ENCODE peak calls at places on chromosomes 3 and 15, in four cellular contexts. One of them, this sample, is unnamed.

GRCh38 chr15:80504931-80505330 is 100.7 kb downstream of the ARNT2 start:
- DNase-seq in cardiac muscle cell: no peak
- DNase-seq in GM12864: no peak
- DNase-seq in BJ: no peak
- DNase-seq in this sample: no peak

GRCh38 chr3:176661432-176661964 is 535.8 kb downstream of the TBL1XR1 start:
- DNase-seq in cardiac muscle cell: no peak
- DNase-seq in GM12864: no peak
- DNase-seq in BJ: no peak
- DNase-seq in this sample: no peak

GRCh38 chr3:43620953-43621405 is 832 bp downstream of the ANO10 start:
- DNase-seq in cardiac muscle cell: no peak
- DNase-seq in GM12864: no peak
- DNase-seq in BJ: no peak
- DNase-seq in this sample: no peak

GRCh38 chr3:62942761-62943160 is 67.5 kb upstream of the CADPS start:
- DNase-seq in cardiac muscle cell: no peak
- DNase-seq in GM12864: no peak
- DNase-seq in BJ: no peak
- DNase-seq in this sample: no peak

GRCh38 chr3:36909666-36910065 is 35.2 kb downstream of the TRANK1 start:
- DNase-seq in cardiac muscle cell: no peak
- DNase-seq in GM12864: no peak
- DNase-seq in BJ: no peak
- DNase-seq in this sample: no peak

GRCh38 chr3:5226783-5227182 is 39.3 kb downstream of the EDEM1 start:
- DNase-seq in cardiac muscle cell: peak
- DNase-seq in GM12864: no peak
- DNase-seq in BJ: no peak
- DNase-seq in this sample: no peak

GRCh38 chr3:59392116-59392515 is 342.3 kb upstream of the CFAP20DC start:
- DNase-seq in cardiac muscle cell: no peak
- DNase-seq in GM12864: no peak
- DNase-seq in BJ: no peak
- DNase-seq in this sample: no peak

GRCh38 chr15:75131269-75131643 is 70.4 kb upstream of the C15orf39 start:
- DNase-seq in cardiac muscle cell: no peak
- DNase-seq in GM12864: no peak
- DNase-seq in BJ: no peak
- DNase-seq in this sample: no peak

GRCh38 chr3:183300996-183301562 is 48.0 kb downstream of the B3GNT5 start:
- DNase-seq in cardiac muscle cell: no peak
- DNase-seq in GM12864: no peak
- DNase-seq in BJ: no peak
- DNase-seq in this sample: no peak

GRCh38 chr3:186598108-186598784 is 14.6 kb upstream of the AHSG start:
- DNase-seq in cardiac muscle cell: peak
- DNase-seq in GM12864: no peak
- DNase-seq in BJ: no peak
- DNase-seq in this sample: no peak

GRCh38 chr3:181250714-181251113 is 261.2 kb upstream of the DNAJC19 start:
- DNase-seq in cardiac muscle cell: peak
- DNase-seq in GM12864: no peak
- DNase-seq in BJ: no peak
- DNase-seq in this sample: no peak

GRCh38 chr15:35168464-35168863 is 83.4 kb upstream of the NANOGP8 start:
- DNase-seq in cardiac muscle cell: no peak
- DNase-seq in GM12864: no peak
- DNase-seq in BJ: peak
- DNase-seq in this sample: no peak

GRCh38 chr3:55978953-55979352 is 489.3 kb downstream of the ERC2 start:
- DNase-seq in cardiac muscle cell: no peak
- DNase-seq in GM12864: no peak
- DNase-seq in BJ: no peak
- DNase-seq in this sample: no peak

GRCh38 chr3:115825046-115825445 is 201.7 kb downstream of the GAP43 start:
- DNase-seq in cardiac muscle cell: no peak
- DNase-seq in GM12864: no peak
- DNase-seq in BJ: no peak
- DNase-seq in this sample: no peak

GRCh38 chr15:70358011-70358819 is 260.5 kb upstream of the TLE3 start:
- DNase-seq in cardiac muscle cell: no peak
- DNase-seq in GM12864: no peak
- DNase-seq in BJ: no peak
- DNase-seq in this sample: no peak

GRCh38 chr3:138241061-138241460 is 54.0 kb downstream of the ARMC8 start:
- DNase-seq in cardiac muscle cell: no peak
- DNase-seq in GM12864: no peak
- DNase-seq in BJ: peak
- DNase-seq in this sample: no peak

GRCh38 chr3:169658311-169658931 is 5.1 kb downstream of the MECOM start:
- DNase-seq in cardiac muscle cell: peak
- DNase-seq in GM12864: no peak
- DNase-seq in BJ: no peak
- DNase-seq in this sample: no peak

GRCh38 chr3:43872901-43873300 is 182.2 kb downstream of the ABHD5 start:
- DNase-seq in cardiac muscle cell: no peak
- DNase-seq in GM12864: no peak
- DNase-seq in BJ: no peak
- DNase-seq in this sample: no peak

GRCh38 chr3:39124876-39125836 is 17.7 kb downstream of the TTC21A start:
- DNase-seq in cardiac muscle cell: no peak
- DNase-seq in GM12864: no peak
- DNase-seq in BJ: no peak
- DNase-seq in this sample: no peak

GRCh38 chr3:19149388-19149787 is 1.1 kb downstream of the KCNH8 start:
- DNase-seq in cardiac muscle cell: peak
- DNase-seq in GM12864: no peak
- DNase-seq in BJ: no peak
- DNase-seq in this sample: no peak

DNA sequence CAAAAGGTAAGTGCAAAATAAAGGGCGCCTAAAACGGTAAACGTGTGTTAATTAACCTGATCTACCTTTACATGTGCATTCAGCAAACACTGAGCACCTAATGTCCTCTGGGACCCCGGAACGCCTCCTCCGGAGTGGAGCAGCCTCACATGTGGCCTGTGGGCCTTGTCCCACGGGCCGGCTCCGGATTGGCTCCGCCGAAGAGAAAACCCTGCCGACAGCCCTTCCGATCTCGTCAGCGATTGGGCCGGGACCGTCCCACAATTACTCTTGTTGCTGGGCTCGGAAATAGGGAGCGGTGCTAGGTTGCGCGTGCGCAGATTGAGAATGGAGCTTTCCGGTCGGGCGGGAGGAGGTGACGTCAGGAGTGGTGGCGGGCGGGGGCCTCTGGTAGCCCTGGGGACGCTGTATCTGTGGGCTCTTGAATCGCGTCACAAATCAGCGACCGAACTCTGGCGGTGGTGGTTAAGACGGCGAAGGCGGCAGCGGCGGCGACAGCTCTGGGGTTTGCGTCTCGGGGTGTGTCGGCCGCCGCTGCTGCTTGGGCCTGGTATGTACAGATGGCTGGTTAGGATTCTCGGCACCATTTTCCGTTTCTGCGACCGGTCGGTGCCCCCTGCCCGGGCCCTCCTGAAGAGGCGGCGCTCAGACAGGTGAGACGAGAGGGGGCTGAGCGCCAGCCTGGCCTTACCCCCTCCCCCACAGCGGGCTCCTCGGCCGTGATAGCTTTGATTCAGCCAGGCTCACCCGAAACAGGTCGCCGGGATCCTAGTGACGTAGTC is at the start of gene SENP2:
- DNase-seq in cardiac muscle cell: peak
- DNase-seq in GM12864: peak
- DNase-seq in BJ: peak
- DNase-seq in this sample: peak
- TF ChIP-seq CTCF in cardiac muscle cell: no peak
- TF ChIP-seq CTCF in GM12864: no peak
- TF ChIP-seq CTCF in BJ: no peak
- TF ChIP-seq CTCF in this sample: no peak

GRCh38 chr3:121989943-121990342 is 32.1 kb downstream of the ILDR1 start:
- DNase-seq in cardiac muscle cell: peak
- DNase-seq in GM12864: no peak
- DNase-seq in BJ: no peak
- DNase-seq in this sample: no peak
- TF ChIP-seq CTCF in cardiac muscle cell: peak
- TF ChIP-seq CTCF in GM12864: no peak
- TF ChIP-seq CTCF in BJ: no peak
- TF ChIP-seq CTCF in this sample: no peak

GRCh38 chr3:52036829-52037228 is 19.5 kb downstream of the DUSP7 start:
- DNase-seq in cardiac muscle cell: peak
- DNase-seq in GM12864: no peak
- DNase-seq in BJ: no peak
- DNase-seq in this sample: no peak
- TF ChIP-seq CTCF in cardiac muscle cell: no peak
- TF ChIP-seq CTCF in GM12864: no peak
- TF ChIP-seq CTCF in BJ: no peak
- TF ChIP-seq CTCF in this sample: no peak

DNA sequence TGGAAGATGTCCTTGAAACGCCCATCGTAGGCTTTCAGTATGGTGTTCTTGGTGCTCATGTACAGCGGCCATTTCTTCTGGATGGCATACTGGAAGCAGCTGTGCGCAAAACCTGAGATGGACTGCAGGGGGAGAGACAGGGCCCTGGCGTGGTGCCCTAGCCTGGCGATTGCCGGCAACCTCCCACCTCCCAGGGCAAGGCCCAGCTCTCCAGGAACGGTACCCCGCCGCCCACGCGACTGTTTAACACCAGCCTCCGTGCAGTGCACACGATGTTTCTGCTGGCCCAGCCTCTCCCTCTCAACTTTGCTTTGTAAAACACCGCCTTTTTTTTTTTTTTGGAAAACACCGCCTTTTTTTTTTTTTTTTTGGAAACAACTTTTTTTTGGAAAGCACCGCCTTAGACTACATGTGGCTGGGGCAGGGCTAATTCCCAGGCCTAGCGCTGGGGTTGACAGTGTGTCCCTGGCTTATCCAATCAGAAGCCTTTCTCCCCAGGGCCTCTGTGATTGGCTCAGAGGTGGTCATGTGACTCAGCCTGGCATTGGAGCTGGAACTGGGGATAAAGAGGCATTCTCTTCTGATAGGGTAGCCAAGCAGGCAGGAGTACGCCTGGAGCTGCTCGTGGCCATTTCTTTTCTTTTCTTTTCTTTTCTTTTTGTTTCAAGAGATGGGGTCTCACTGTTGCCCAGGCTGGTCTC is 14.7 kb downstream of the IDH2 start:
- DNase-seq in cardiac muscle cell: no peak
- DNase-seq in GM12864: no peak
- DNase-seq in BJ: no peak
- DNase-seq in this sample: no peak
- TF ChIP-seq CTCF in cardiac muscle cell: peak
- TF ChIP-seq CTCF in GM12864: peak
- TF ChIP-seq CTCF in BJ: peak
- TF ChIP-seq CTCF in this sample: no peak

GRCh38 chr3:159988617-159989251 is at the start of gene IL12A:
- DNase-seq in cardiac muscle cell: peak
- DNase-seq in GM12864: peak
- DNase-seq in BJ: no peak
- DNase-seq in this sample: peak

GRCh38 chr3:159982442-159982841 is 6.2 kb upstream of the IL12A start:
- DNase-seq in cardiac muscle cell: no peak
- DNase-seq in GM12864: no peak
- DNase-seq in BJ: no peak
- DNase-seq in this sample: no peak

GRCh38 chr3:159991591-159991990 is 3.0 kb downstream of the IL12A start:
- DNase-seq in cardiac muscle cell: no peak
- DNase-seq in GM12864: no peak
- DNase-seq in BJ: no peak
- DNase-seq in this sample: no peak

GRCh38 chr3:159989973-159990846 is 1.6 kb downstream of the IL12A start:
- DNase-seq in cardiac muscle cell: no peak
- DNase-seq in GM12864: no peak
- DNase-seq in BJ: no peak
- DNase-seq in this sample: no peak

DNA sequence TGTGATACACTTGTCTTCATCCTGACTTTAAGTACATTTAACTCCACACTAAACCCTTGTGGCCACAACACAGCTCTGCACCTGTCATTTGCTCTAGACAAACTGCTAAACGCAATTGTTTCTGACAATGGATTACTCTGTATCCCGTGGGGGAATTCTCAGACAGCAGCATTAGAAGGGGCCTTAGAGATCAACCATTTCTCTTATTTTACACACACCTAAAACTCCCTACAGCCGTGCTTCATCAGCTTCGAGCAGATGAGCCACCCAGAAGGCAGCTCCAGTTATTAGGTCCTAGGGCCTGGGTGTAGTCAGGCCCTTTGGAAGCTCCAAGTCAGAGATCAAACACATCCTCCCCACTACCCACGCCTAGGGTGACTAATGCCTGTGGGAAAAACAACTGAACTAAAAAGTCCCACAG is 1.3 kb upstream of the IL12A start:
- DNase-seq in cardiac muscle cell: peak
- DNase-seq in GM12864: no peak
- DNase-seq in BJ: no peak
- DNase-seq in this sample: no peak
- TF ChIP-seq CTCF in cardiac muscle cell: peak
- TF ChIP-seq CTCF in GM12864: peak
- TF ChIP-seq CTCF in BJ: peak
- TF ChIP-seq CTCF in this sample: no peak

GRCh38 chr3:52289747-52290595 is 2.3 kb downstream of the GLYCTK start:
- DNase-seq in cardiac muscle cell: no peak
- DNase-seq in GM12864: no peak
- DNase-seq in BJ: no peak
- DNase-seq in this sample: peak
- TF ChIP-seq CTCF in cardiac muscle cell: no peak
- TF ChIP-seq CTCF in GM12864: peak
- TF ChIP-seq CTCF in BJ: no peak
- TF ChIP-seq CTCF in this sample: no peak

DNA sequence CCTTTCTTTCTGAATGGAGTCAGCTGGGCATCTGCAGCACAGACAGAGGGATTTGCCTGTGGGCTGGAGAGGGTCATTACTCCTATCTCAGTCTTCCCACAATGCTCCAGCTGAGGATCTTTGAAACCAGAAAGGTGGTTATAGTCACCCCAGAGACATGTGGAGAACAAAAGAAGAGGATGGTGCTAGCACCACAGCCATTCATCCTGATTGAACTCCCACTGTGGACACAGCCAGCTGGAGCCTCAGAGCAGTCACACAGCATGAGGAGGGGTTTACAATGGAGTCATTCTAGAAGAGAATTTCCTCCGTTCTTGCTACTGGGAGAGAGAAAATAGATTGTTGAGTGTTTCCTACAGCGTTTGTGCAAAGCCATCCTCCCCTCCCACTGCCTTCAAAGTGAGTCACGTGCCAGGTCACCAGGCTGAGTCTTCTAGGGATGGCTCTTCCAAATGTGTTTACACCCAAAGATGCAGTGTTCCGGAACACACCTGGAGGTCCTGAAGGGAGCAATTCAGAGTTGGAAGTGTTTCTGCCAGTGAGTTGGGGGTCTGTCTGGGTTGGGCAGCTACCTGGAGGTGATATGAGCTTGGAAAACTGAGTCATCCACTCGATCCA is 18.9 kb upstream of the GREM1 start:
- DNase-seq in cardiac muscle cell: no peak
- DNase-seq in GM12864: no peak
- DNase-seq in BJ: no peak
- DNase-seq in this sample: no peak
- TF ChIP-seq CTCF in cardiac muscle cell: no peak
- TF ChIP-seq CTCF in GM12864: no peak
- TF ChIP-seq CTCF in BJ: no peak
- TF ChIP-seq CTCF in this sample: no peak

This sample was measured in mucosa of descending colon.